ENCODE peak calls at places on chromosomes 5 and 9, in seven cellular contexts. G, X, A, N, C, D and F are unnamed samples. For H3K36me3 and H3K4me1, the result is how much of the 10 kb centered on the place peaks cover.

GRCh38 chr9:106981396-106982287 is 118.7 kb downstream of the ZNF462 start:
- DNase-seq in D (no peak), A (no peak), X (no peak), N (no peak), G (no peak), C (no peak), F (no peak)

GRCh38 chr5:91632871-91633270 is 249.8 kb upstream of the ARRDC3 start:
- DNase-seq in N (no peak), A (no peak), D (no peak), X (no peak), G (no peak), C (no peak), F (no peak)

GRCh38 chr9:125694478-125694877 is 12.5 kb downstream of the MAPKAP1 start:
- DNase-seq in N (no peak), G (no peak), A (no peak), C (no peak), X (no peak), D (no peak), F (no peak)

GRCh38 chr9:99307846-99308245 is 85.8 kb downstream of the SEC61B start:
- DNase-seq in N (no peak), A (no peak), D (no peak), X (no peak), G (peak), C (no peak), F (no peak)

GRCh38 chr5:171861383-171861782 is 75.8 kb downstream of the SMIM23 start:
- DNase-seq in N (no peak), X (no peak), C (no peak), D (no peak), A (no peak), G (no peak), F (no peak)

GRCh38 chr5:14741721-14742426 is 77.4 kb downstream of the OTULIN start:
- DNase-seq in C (no peak), D (no peak), A (no peak), G (no peak), N (no peak), X (no peak), F (no peak)

GRCh38 chr5:160169326-160169725 is 50.1 kb upstream of the PWWP2A start:
- DNase-seq in N (peak), A (no peak), X (no peak), G (no peak), C (no peak), D (no peak), F (no peak)

GRCh38 chr5:178163772-178164735 is 10.4 kb upstream of the NHP2 start:
- DNase-seq in N (peak), C (peak), G (peak), D (peak), A (peak), X (peak), F (peak)

GRCh38 chr5:170746952-170747340 is 36.6 kb upstream of the GABRP start:
- DNase-seq in N (peak), A (no peak), D (no peak), G (no peak), C (no peak), X (peak), F (no peak)

GRCh38 chr9:26655166-26655565 is 237.4 kb downstream of the CAAP1 start:
- DNase-seq in D (no peak), G (no peak), C (no peak), A (no peak), X (no peak), N (no peak), F (no peak)

GRCh38 chr9:37944671-37945481 is 40.9 kb upstream of the SLC25A51 start:
- DNase-seq in G (peak), N (no peak), D (no peak), C (no peak), A (no peak), X (no peak), F (no peak)

GRCh38 chr9:129776566-129776937 is 23.7 kb upstream of the PTGES start:
- DNase-seq in D (no peak), X (no peak), G (no peak), A (no peak), C (no peak), N (no peak), F (no peak)

GRCh38 chr5:158899792-158900191 is 199.9 kb downstream of the EBF1 start:
- DNase-seq in N (no peak), X (no peak), C (no peak), G (no peak), D (no peak), A (peak), F (no peak)

GRCh38 chr5:139294372-139295165 is 1.0 kb downstream of the MATR3 start:
- DNase-seq in N (peak), C (peak), G (peak), D (no peak), X (peak), A (peak), F (peak)

GRCh38 chr9:86642721-86643120 is 288.5 kb upstream of the TUT7 start:
- DNase-seq in C (no peak), A (no peak), X (no peak), N (no peak), G (no peak), D (no peak), F (no peak)

GRCh38 chr9:107387401-107387800 is 102.2 kb downstream of the KLF4 start:
- DNase-seq in A (peak), N (no peak), C (no peak), G (no peak), D (no peak), X (peak), F (no peak)

GRCh38 chr5:58545912-58546311 is 37.0 kb upstream of the RAB3C start:
- DNase-seq in C (no peak), D (no peak), X (no peak), N (no peak), A (no peak), G (no peak), F (no peak)

GRCh38 chr5:80165430-80165829 is 90.4 kb downstream of the SERINC5 start:
- DNase-seq in D (no peak), G (no peak), C (no peak), N (no peak), X (no peak), A (no peak), F (no peak)

GRCh38 chr9:114694719-114695269 is 12.8 kb upstream of the TEX48 start:
- DNase-seq in N (no peak), A (no peak), G (no peak), D (no peak), C (no peak), X (no peak), F (no peak)

GRCh38 chr9:96217358-96217755 is 84.6 kb downstream of the HSD17B3 start:
- DNase-seq in N (no peak), G (no peak), C (no peak), D (no peak), A (no peak), X (no peak), F (no peak)

GRCh38 chr9:3526903-3527652 is 1.3 kb upstream of the RFX3 start:
- DNase-seq in G (peak), C (peak), N (peak), X (no peak), A (peak), D (no peak), F (no peak)

GRCh38 chr5:136457390-136458094 is 92.2 kb upstream of the TRPC7 start:
- DNase-seq in G (no peak), C (no peak), D (no peak), N (no peak), A (no peak), X (peak), F (no peak)

GRCh38 chr5:5645198-5645597 is 222.7 kb downstream of the ICE1 start:
- DNase-seq in X (no peak), C (no peak), G (no peak), N (no peak), A (no peak), D (no peak), F (no peak)

GRCh38 chr9:95517559-95517933 is 775 bp upstream of the PTCH1 start:
- DNase-seq in D (no peak), N (no peak), X (no peak), C (no peak), A (no peak), G (no peak), F (no peak)

GRCh38 chr5:133990396-133990795 is 14.4 kb downstream of the VDAC1 start:
- DNase-seq in N (no peak), G (no peak), A (no peak), D (no peak), X (no peak), C (no peak), F (no peak)

GRCh38 chr5:133983674-133984073 is 15.2 kb upstream of the C5orf15 start:
- DNase-seq in N (no peak), G (no peak), A (no peak), C (no peak), D (no peak), X (no peak), F (no peak)

GRCh38 chr5:133981714-133982113 is 13.3 kb upstream of the C5orf15 start:
- DNase-seq in G (no peak), D (no peak), N (no peak), C (no peak), A (no peak), X (no peak), F (no peak)

GRCh38 chr5:133980652-133981051 is 12.2 kb upstream of the C5orf15 start:
- DNase-seq in G (no peak), N (no peak), X (peak), C (no peak), A (no peak), D (no peak), F (no peak)

GRCh38 chr5:133985540-133986180 is 17.2 kb upstream of the C5orf15 start:
- DNase-seq in A (no peak), D (no peak), G (no peak), X (no peak), C (no peak), N (no peak), F (no peak)
- H3K36me3 ChIP-seq in A (under half), D (under half), G (half or more), X (under half), C (under half), N (half or more), F (under half)

DNA sequence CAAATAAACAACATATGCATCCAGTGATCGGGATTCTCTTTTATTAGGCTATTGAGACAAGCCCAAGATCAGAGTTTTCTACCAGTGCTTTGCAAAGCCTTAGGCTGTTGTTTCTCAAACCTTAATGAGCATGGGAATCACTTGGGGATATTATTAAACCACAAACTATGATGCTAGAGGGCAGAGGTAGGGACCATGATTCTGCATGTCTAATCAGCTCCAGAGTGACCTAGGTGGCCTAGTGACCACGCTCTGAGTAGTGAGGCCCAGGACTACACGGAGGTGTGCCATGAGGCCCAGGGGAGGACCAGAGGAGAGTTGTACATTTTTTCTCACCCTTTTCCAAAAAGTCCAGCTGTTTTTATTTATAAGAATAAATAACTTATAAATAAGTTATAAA is 298.5 kb upstream of the TLE4 start:
- DNase-seq in C (no peak), A (no peak), G (no peak), N (no peak), D (no peak), X (no peak), F (no peak)
- H3K4me1 ChIP-seq in C (under half), A (under half), G (under half), N (under half), D (under half), X (under half), F (under half)

GRCh38 chr5:180010636-180011035 is 60.9 kb downstream of the RNF130 start:
- DNase-seq in A (no peak), N (no peak), G (no peak), X (no peak), C (no peak), D (no peak), F (no peak)

GRCh38 chr5:180008433-180008832 is 63.1 kb downstream of the RNF130 start:
- DNase-seq in C (no peak), D (no peak), A (no peak), X (no peak), G (no peak), N (no peak), F (no peak)

GRCh38 chr5:180007582-180007981 is 64.0 kb downstream of the RNF130 start:
- DNase-seq in A (no peak), G (no peak), N (no peak), D (no peak), C (no peak), X (no peak), F (no peak)

GRCh38 chr5:180013660-180014059 is 57.9 kb downstream of the RNF130 start:
- DNase-seq in N (no peak), G (no peak), A (no peak), X (no peak), D (no peak), C (no peak), F (no peak)

DNA sequence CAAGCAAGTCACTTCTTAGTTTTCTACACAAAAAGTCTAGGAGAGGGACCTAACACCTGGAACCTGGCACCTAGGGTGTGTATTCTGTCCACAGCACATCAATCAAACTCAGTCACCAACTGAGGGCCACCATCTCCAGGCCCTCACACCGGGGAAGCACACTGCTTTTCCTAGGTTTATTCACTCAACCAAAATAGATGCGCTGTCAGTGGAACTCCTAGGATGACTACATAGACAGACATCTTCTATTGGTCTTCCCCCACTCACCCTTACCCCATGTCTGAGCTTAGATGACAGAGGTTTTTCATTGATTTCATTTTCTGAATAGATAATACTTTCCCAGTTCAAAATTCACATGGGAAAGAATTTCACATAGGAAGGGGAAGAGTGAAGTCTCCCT is 59.2 kb downstream of the RNF130 start:
- DNase-seq in N (no peak), A (no peak), G (no peak), C (no peak), X (no peak), D (no peak), F (no peak)
- H3K36me3 ChIP-seq in N (under half), A (under half), G (under half), C (under half), X (under half), D (under half), F (under half)

GRCh38 chr5:66411701-66412100 is 184.5 kb upstream of the MAST4 start:
- DNase-seq in C (no peak), D (no peak), A (no peak), N (no peak), X (no peak), G (no peak), F (no peak)
- H3K4me1 ChIP-seq in C (under half), D (under half), A (under half), N (under half), X (under half), G (under half), F (under half)

DNA sequence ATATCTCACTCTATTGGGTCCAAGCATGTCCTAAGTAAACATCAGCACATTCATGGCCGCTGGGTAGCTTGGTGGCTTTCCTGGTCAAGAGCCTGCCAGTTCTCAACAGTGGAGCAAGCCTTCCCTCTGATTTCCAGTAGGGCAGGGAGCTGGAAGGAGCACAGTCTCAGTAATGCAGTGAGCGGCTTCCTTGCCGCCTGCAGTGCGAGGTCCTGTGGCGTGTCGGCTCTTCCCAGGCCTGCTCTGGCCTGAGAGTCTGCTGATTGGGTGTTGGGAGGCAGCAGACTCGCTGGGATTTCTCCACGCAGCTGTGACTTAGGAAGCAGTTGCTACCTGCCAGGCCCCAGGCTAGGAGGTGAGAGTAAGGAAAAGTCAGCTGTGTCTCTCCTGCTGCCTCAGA is 51.3 kb downstream of the SPTAN1 start:
- DNase-seq in N (no peak), C (no peak), D (no peak), A (no peak), G (no peak), X (no peak), F (no peak)
- H3K36me3 ChIP-seq in N (half or more), C (half or more), D (under half), A (under half), G (under half), X (under half), F (half or more)

GRCh38 chr5:74476197-74477081 is 164.1 kb downstream of the ENC1 start:
- DNase-seq in C (no peak), A (no peak), G (no peak), N (no peak), X (no peak), D (no peak), F (no peak)
- H3K4me1 ChIP-seq in C (under half), A (under half), G (under half), N (under half), X (under half), D (under half), F (under half)

DNA sequence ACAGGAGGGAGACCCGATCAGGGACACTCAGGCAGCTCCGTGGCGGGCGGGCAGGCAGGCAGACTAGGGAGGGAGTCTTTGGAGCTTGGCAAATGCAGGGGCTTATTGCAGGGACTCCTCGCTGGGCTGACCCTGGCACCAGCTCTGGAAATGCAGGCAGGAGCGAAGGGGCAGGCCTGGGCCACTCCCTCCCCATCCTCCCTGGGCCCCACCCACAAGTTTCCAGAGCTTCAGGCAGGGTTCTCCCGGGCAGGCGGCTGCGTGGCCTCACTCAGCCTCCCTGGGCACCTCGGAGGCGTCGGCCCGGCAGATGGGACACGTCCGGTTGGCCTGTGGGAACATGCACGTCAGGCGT is 8.5 kb downstream of the RNF44 start:
- DNase-seq in A (no peak), X (no peak), D (no peak), G (no peak), N (no peak), C (no peak), F (peak)
- H3K36me3 ChIP-seq in A (under half), X (under half), D (under half), G (under half), N (under half), C (under half), F (under half)

GRCh38 chr9:113588242-113588810 is 124.8 kb downstream of the RGS3 start:
- DNase-seq in A (no peak), D (no peak), C (no peak), N (no peak), G (peak), X (no peak), F (no peak)

GRCh38 chr9:113583511-113584470 is 120.3 kb downstream of the RGS3 start:
- DNase-seq in D (no peak), C (no peak), A (no peak), G (no peak), N (no peak), X (peak), F (no peak)

GRCh38 chr9:113587471-113588031 is 124.0 kb downstream of the RGS3 start:
- DNase-seq in C (no peak), G (peak), D (no peak), A (peak), N (no peak), X (no peak), F (no peak)

GRCh38 chr9:113584728-113585442 is 121.4 kb downstream of the RGS3 start:
- DNase-seq in C (no peak), X (no peak), A (no peak), D (no peak), N (no peak), G (no peak), F (no peak)

DNA sequence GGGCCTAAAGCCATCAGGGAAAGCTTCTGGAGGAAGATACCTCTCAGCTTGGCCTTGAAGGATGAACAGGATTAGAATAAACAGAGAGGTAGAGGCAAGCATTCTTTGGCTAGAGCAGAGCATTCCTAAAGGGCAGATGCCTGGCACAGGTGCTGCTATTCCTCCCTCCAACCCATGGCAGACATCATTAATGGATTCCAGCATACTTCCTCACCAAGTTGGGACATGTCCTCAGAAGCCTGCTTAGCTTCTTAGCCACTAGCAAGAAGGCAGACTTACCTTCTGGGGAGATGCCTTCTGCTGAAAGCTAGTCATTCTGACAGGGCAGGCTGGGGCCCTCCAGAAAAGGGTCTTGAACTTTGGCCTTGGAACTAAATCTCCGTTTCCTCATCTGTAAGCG is 122.0 kb downstream of the RGS3 start:
- DNase-seq in X (no peak), A (no peak), N (no peak), D (no peak), G (no peak), C (no peak), F (no peak)
- H3K4me1 ChIP-seq in X (under half), A (under half), N (under half), D (under half), G (under half), C (under half), F (under half)

DNA sequence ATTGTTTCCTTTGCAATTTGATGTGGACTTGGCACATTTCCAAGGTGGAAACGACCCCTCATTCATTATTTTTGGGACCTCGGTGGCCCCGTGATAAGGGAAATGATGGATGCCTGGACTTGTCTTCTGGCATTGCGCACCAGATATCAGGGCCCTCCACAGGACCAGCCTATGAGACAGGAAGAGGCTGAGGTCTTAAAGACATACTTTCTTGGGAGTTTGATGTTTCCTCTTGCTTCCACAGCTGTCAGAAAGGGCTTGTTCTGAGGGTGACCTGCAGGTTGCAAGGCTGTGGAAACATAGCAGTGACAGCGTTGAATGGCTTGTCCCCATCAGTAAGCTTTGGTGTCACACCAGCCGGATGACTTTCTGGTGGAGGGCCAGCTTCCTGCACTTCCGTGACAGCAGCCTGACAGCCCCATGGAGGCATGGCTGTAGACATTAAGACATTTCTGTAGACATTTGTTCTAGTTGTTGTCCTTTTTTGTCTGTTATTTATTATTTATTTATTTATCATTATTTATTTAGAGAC is 143.2 kb downstream of the C9orf152 start:
- DNase-seq in C (no peak), A (no peak), N (no peak), G (no peak), D (no peak), X (no peak), F (no peak)
- H3K36me3 ChIP-seq in C (under half), A (under half), N (under half), G (under half), D (under half), X (under half), F (under half)

DNA sequence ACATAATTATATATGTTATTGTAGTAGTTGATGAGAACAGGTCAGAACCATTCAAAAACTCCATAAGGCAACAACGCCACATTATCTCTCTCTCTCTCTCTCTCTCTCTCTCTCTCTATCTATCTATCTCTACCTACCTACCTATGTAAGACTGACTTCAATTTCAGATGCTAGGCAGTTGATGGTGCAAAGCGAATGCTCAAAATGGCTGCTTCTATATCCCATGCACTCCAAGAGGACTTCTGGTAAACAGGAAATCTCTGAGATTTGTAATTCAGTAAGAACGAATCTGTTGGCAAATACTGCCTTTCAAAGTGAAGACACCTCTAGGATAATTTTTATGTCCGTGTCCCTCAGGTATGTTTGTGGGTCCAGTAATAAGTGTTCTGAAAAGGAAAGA is 43.7 kb downstream of the MEF2C start:
- DNase-seq in C (no peak), A (no peak), N (no peak), D (no peak), G (no peak), X (no peak), F (no peak)
- H3K4me1 ChIP-seq in C (under half), A (under half), N (under half), D (under half), G (under half), X (under half), F (under half)